ENCODE peak calls at places on chromosome 22, in six cellular contexts. P is HFF-Myc, Q is HT-29, S is right lobe of liver, N is HEK293T, T is ELF-1. V is an unnamed sample.

GRCh38 chr22:31846161-31847115 is 92.6 kb downstream of the DEPDC5 start:
- DNase-seq in Q (no peak), T (peak), S (no peak), P (no peak), N (peak), V (no peak)

GRCh38 chr22:47151490-47151889 is 389.0 kb downstream of the TBC1D22A start:
- DNase-seq in S (no peak), N (no peak), P (no peak), T (peak), Q (no peak), V (no peak)

GRCh38 chr22:45224988-45225731 is 15.5 kb downstream of the KIAA0930 start:
- DNase-seq in N (no peak), S (no peak), Q (no peak), P (no peak), T (no peak), V (no peak)

GRCh38 chr22:37639070-37639760 is at the start of gene SH3BP1:
- DNase-seq in S (peak), T (peak), N (peak), Q (peak), P (no peak), V (peak)

GRCh38 chr22:45997775-45998637 is 21.0 kb upstream of the WNT7B start:
- DNase-seq in P (no peak), N (no peak), Q (no peak), S (no peak), T (no peak), V (no peak)

GRCh38 chr22:42919199-42919598 is 62.1 kb upstream of the ARFGAP3 start:
- DNase-seq in Q (no peak), S (no peak), T (peak), P (no peak), N (no peak), V (no peak)

GRCh38 chr22:32920734-32921133 is 119.2 kb downstream of the TIMP3 start:
- DNase-seq in T (no peak), P (no peak), S (no peak), Q (no peak), N (no peak), V (no peak)

GRCh38 chr22:19965771-19966709 is 24.4 kb upstream of the TXNRD2 start:
- DNase-seq in Q (peak), N (peak), T (peak), P (no peak), S (no peak), V (peak)

GRCh38 chr22:37254867-37255233 is 10.8 kb upstream of the RAC2 start:
- DNase-seq in T (no peak), P (no peak), Q (no peak), N (no peak), S (no peak), V (no peak)

GRCh38 chr22:44741929-44742328 is 10.4 kb upstream of the ARHGAP8 start:
- DNase-seq in N (no peak), T (no peak), Q (no peak), P (no peak), S (no peak), V (no peak)

GRCh38 chr22:37338539-37339246 is 56.4 kb downstream of the CYTH4 start:
- DNase-seq in Q (no peak), N (no peak), T (no peak), S (peak), P (no peak), V (no peak)

GRCh38 chr22:17501679-17502285 is 61.5 kb upstream of the SLC25A18 start:
- DNase-seq in P (peak), N (peak), S (no peak), Q (peak), T (peak), V (peak)

GRCh38 chr22:46481386-46481785 is 56.0 kb downstream of the CELSR1 start:
- DNase-seq in S (no peak), N (no peak), T (no peak), P (no peak), Q (no peak), V (no peak)

GRCh38 chr22:26617251-26618199 is at the start of gene CRYBB1:
- DNase-seq in T (no peak), Q (no peak), S (no peak), P (peak), N (no peak), V (peak)

GRCh38 chr22:46996595-46997310 is 234.3 kb downstream of the TBC1D22A start:
- DNase-seq in Q (no peak), N (no peak), S (no peak), P (no peak), T (no peak), V (no peak)

GRCh38 chr22:19213496-19214473 is 35.2 kb upstream of the SLC25A1 start:
- DNase-seq in N (no peak), T (no peak), S (no peak), Q (no peak), P (peak), V (peak)

GRCh38 chr22:17569971-17570511 is 6.7 kb downstream of the SLC25A18 start:
- DNase-seq in N (no peak), T (peak), P (no peak), Q (no peak), S (peak), V (peak)

GRCh38 chr22:32309585-32310251 is 47.9 kb upstream of the RFPL3 start:
- DNase-seq in S (peak), T (no peak), Q (no peak), N (no peak), P (no peak), V (peak)

GRCh38 chr22:30602049-30602448 is 4.9 kb upstream of the TCN2 start:
- DNase-seq in P (no peak), N (no peak), S (no peak), T (peak), Q (peak), V (peak)

GRCh38 chr22:19892249-19892879 is 37.7 kb upstream of the GNB1L start:
- DNase-seq in S (no peak), P (peak), N (no peak), T (peak), Q (no peak), V (peak)

GRCh38 chr22:42283288-42284229 is 13.1 kb upstream of the TCF20 start:
- DNase-seq in P (no peak), N (no peak), T (no peak), Q (no peak), S (no peak), V (peak)

GRCh38 chr22:25070870-25071465 is 118.5 kb downstream of the KIAA1671 start:
- DNase-seq in P (no peak), N (no peak), S (no peak), Q (no peak), T (no peak), V (no peak)

V was measured in left kidney.